ENCODE peak calls at places on chromosomes 12 and 14, in eight cellular contexts. A is fibroblast of lung, V is bronchial epithelial cell, W is IMR-90, U is upper lobe of right lung, I is RWPE1, F is GM12878, O is Calu3. E is an unnamed sample.

GRCh38 chr12:123761841-123762714 is at the start of gene DNAH10:
- DNase-seq in A (peak; percentile 22), V (no peak), W (no peak), U (peak; percentile 73), I (peak; percentile 19), F (peak; percentile 4), O (peak; percentile 74), E (no peak)

GRCh38 chr14:69285661-69286255 is 25.8 kb downstream of the GALNT16 start:
- DNase-seq in A (no peak), V (no peak), W (no peak), U (no peak), I (no peak), F (no peak), O (no peak), E (no peak)

GRCh38 chr12:6866920-6867406 is 368 bp upstream of the TPI1 start:
- DNase-seq in A (no peak), V (no peak), W (no peak), U (no peak), I (no peak), F (no peak), O (peak; percentile 17), E (no peak)

GRCh38 chr12:106428379-106428778 is 70.8 kb downstream of the POLR3B start:
- DNase-seq in A (peak; percentile 64), V (no peak), W (peak; percentile 52), U (no peak), I (no peak), F (no peak), O (no peak), E (no peak)

GRCh38 chr12:32051511-32052299 is 54.9 kb upstream of the BICD1 start:
- DNase-seq in A (peak; percentile 93), V (peak; percentile 97), W (peak; percentile 96), U (no peak), I (peak; percentile 83), F (no peak), O (peak; percentile 45), E (peak; percentile 92)

GRCh38 chr14:103616635-103617300 is 12.2 kb upstream of the KLC1 start:
- DNase-seq in A (no peak), V (no peak), W (no peak), U (no peak), I (no peak), F (no peak), O (no peak), E (no peak)

GRCh38 chr12:120474092-120474960 is 4.8 kb upstream of the SRSF9 start:
- DNase-seq in A (peak; percentile 78), V (peak; percentile 98), W (peak; percentile 80), U (no peak), I (peak; percentile 84), F (no peak), O (peak; percentile 84), E (peak; percentile 75)

GRCh38 chr14:29548948-29549370 is 378.7 kb downstream of the PRKD1 start:
- DNase-seq in A (peak; percentile 64), V (peak; percentile 69), W (peak; percentile 77), U (no peak), I (peak; percentile 61), F (peak; percentile 5), O (peak; percentile 8), E (peak; percentile 64)

GRCh38 chr14:101072531-101072930 is 169.0 kb upstream of the RTL1 start:
- DNase-seq in A (peak; percentile 25), V (no peak), W (peak; percentile 30), U (peak; percentile 33), I (no peak), F (no peak), O (no peak), E (no peak)

GRCh38 chr12:122403115-122403770 is 19.2 kb downstream of the CLIP1 start:
- DNase-seq in A (no peak), V (no peak), W (no peak), U (no peak), I (no peak), F (no peak), O (no peak), E (no peak)

GRCh38 chr14:22510527-22511110 is 78.4 kb downstream of the DAD1 start:
- DNase-seq in A (peak; percentile 88), V (no peak), W (peak; percentile 74), U (no peak), I (no peak), F (no peak), O (no peak), E (no peak)

GRCh38 chr12:122886851-122887816 is 8.8 kb downstream of the VPS37B start:
- DNase-seq in A (peak; percentile 89), V (peak; percentile 98), W (peak; percentile 76), U (no peak), I (peak; percentile 97), F (peak; percentile 84), O (peak; percentile 78), E (peak; percentile 87)

GRCh38 chr14:73666583-73666982 is 21.8 kb downstream of the DNAL1 start:
- DNase-seq in A (no peak), V (no peak), W (no peak), U (no peak), I (no peak), F (no peak), O (no peak), E (no peak)

GRCh38 chr12:28023156-28023887 is 50.8 kb upstream of the PTHLH start:
- DNase-seq in A (peak; percentile 96), V (peak; percentile 98), W (peak; percentile 95), U (no peak), I (peak; percentile 74), F (no peak), O (peak; percentile 71), E (peak; percentile 93)

GRCh38 chr14:90722590-90722989 is 93.6 kb downstream of the TTC7B start:
- DNase-seq in A (no peak), V (no peak), W (no peak), U (no peak), I (no peak), F (no peak), O (no peak), E (no peak)

GRCh38 chr14:90728951-90729350 is 87.3 kb downstream of the TTC7B start:
- DNase-seq in A (no peak), V (no peak), W (no peak), U (no peak), I (no peak), F (no peak), O (no peak), E (no peak)

GRCh38 chr14:90727082-90727481 is 89.1 kb downstream of the TTC7B start:
- DNase-seq in A (no peak), V (no peak), W (no peak), U (no peak), I (no peak), F (no peak), O (no peak), E (no peak)

GRCh38 chr14:90730367-90730766 is 85.9 kb downstream of the TTC7B start:
- DNase-seq in A (no peak), V (no peak), W (no peak), U (no peak), I (no peak), F (no peak), O (no peak), E (no peak)

DNA sequence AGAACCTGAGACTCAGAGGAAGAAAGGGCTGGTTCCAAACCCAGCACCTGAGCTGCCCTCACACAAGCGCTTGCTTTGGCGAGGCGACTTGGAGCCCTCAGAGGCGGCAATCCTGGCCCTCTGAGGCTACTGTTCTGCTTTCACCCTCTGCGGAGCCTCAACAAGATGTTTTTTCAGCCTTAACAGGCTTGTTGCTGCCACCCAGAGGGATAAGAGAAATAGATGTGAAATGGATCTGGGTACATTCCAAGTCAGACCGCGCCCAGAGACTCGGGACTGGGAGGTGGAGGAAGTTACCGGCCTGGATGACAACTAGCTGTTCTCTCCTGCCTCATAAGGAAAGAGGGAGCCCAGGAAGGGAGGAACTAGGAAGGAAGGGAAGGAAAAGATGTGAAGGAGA is 89.6 kb downstream of the TTC7B start:
- DNase-seq in A (peak; percentile 74), V (peak; percentile 71), W (peak; percentile 37), U (no peak), I (peak; percentile 34), F (no peak), O (peak; percentile 53), E (peak; percentile 47)
- TF ChIP-seq CTCF in A (no peak), V (peak; percentile 42), W (peak; percentile 21), U (peak; percentile 25), I (no peak), F (no peak), O (no peak), E (peak; percentile 8)

GRCh38 chr12:116818948-116819832 is 62.1 kb downstream of the HRK start:
- DNase-seq in A (peak; percentile 93), V (peak; percentile 65), W (peak; percentile 92), U (peak; percentile 94), I (peak; percentile 96), F (peak; percentile 17), O (peak; percentile 96), E (peak; percentile 89)
- TF ChIP-seq CTCF in A (no peak), V (no peak), W (no peak), U (no peak), I (no peak), F (no peak), O (no peak), E (no peak)

GRCh38 chr14:54671537-54671936 is 104.6 kb downstream of the SAMD4A start:
- DNase-seq in A (no peak), V (no peak), W (no peak), U (no peak), I (no peak), F (no peak), O (no peak), E (no peak)
- TF ChIP-seq CTCF in A (no peak), V (no peak), W (no peak), U (no peak), I (no peak), F (no peak), O (no peak), E (no peak)

GRCh38 chr12:100225491-100225890 is 24.9 kb downstream of the ACTR6 start:
- DNase-seq in A (no peak), V (peak; percentile 93), W (no peak), U (no peak), I (peak; percentile 46), F (no peak), O (no peak), E (peak; percentile 37)

GRCh38 chr12:100234591-100235304 is 32.1 kb downstream of the DEPDC4 start:
- DNase-seq in A (peak; percentile 52), V (peak; percentile 59), W (peak; percentile 86), U (no peak), I (peak; percentile 30), F (peak; percentile 1), O (peak; percentile 32), E (peak; percentile 56)

GRCh38 chr12:100229876-100230275 is 29.3 kb downstream of the ACTR6 start:
- DNase-seq in A (no peak), V (peak; percentile 87), W (no peak), U (no peak), I (peak; percentile 37), F (no peak), O (peak; percentile 74), E (peak; percentile 86)

GRCh38 chr12:100234166-100234565 is 32.7 kb downstream of the DEPDC4 start:
- DNase-seq in A (peak; percentile 51), V (peak; percentile 70), W (peak; percentile 69), U (no peak), I (no peak), F (no peak), O (peak; percentile 23), E (peak; percentile 31)

DNA sequence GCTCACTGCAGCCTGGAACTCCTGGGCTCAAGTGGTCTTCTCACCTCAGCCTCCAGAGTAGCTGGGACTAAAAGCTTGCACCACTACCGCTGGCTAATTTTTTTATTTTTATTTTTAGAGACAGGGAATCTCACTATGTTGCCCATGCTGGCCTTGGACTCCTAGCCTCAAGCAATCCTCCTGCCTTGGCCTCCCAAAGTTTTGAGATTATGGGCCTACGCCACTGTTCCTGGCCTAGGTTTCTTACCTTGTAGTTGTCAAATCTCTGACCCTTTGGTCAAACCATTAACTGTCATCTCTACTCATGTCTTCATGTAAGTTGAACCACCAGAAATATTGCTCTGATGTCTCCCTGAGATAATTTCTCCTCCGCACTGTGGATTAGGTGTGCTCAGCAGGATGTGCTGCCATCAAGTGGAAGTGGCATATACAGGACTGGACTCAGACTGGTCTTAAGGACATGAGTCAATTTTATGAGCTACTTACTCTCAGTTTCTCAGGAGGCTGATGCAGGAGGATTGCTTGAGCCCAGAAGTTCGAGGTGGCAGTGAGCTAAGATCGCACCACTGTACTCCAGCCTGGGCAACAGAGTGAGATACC is 28.5 kb downstream of the ACTR6 start:
- DNase-seq in A (peak; percentile 5), V (peak; percentile 65), W (peak; percentile 13), U (no peak), I (no peak), F (peak; percentile 1), O (peak; percentile 24), E (peak; percentile 53)
- TF ChIP-seq CTCF in A (no peak), V (peak; percentile 21), W (peak; percentile 11), U (no peak), I (no peak), F (peak; percentile 19), O (no peak), E (peak; percentile 15)

E was measured in MCF 10A.